ENCODE peak calls at places on chromosome 6, in four cellular contexts. T is H1, J is GM23248, D is HepG2. N is an unnamed sample.

GRCh38 chr6:4914412-4915159 is 89.3 kb downstream of the RPP40 start:
- DNase-seq in T (no peak), D (no peak), J (peak), N (no peak)

GRCh38 chr6:79762370-79762769 is 131.2 kb downstream of the SH3BGRL2 start:
- DNase-seq in D (no peak), T (no peak), J (peak), N (no peak)

GRCh38 chr6:54801669-54802068 is 44.9 kb upstream of the FAM83B start:
- DNase-seq in D (no peak), J (peak), T (no peak), N (no peak)

GRCh38 chr6:37018152-37019064 is 13.0 kb downstream of the FGD2 start:
- DNase-seq in D (peak), T (peak), J (peak), N (peak)

GRCh38 chr6:43307451-43308100 is 1.1 kb downstream of the CRIP3 start:
- DNase-seq in D (no peak), J (no peak), T (no peak), N (no peak)

GRCh38 chr6:1525364-1526038 is 84.2 kb upstream of the FOXC1 start:
- DNase-seq in D (no peak), J (no peak), T (no peak), N (no peak)

GRCh38 chr6:168165891-168166290 is 86.9 kb upstream of the FRMD1 start:
- DNase-seq in J (no peak), T (no peak), D (no peak), N (no peak)

GRCh38 chr6:119145111-119145510 is 66.6 kb upstream of the FAM184A start:
- DNase-seq in J (no peak), D (no peak), T (peak), N (no peak)

GRCh38 chr6:76862966-76863365 is 600.3 kb downstream of the HTR1B start:
- DNase-seq in J (no peak), D (no peak), T (no peak), N (no peak)

GRCh38 chr6:137861550-137862337 is 5.3 kb upstream of the TNFAIP3 start:
- DNase-seq in D (no peak), J (peak), T (no peak), N (no peak)

GRCh38 chr6:152979116-152979515 is 3.7 kb downstream of the FBXO5 start:
- DNase-seq in T (no peak), D (no peak), J (peak), N (no peak)

GRCh38 chr6:152636675-152637421 is at the start of gene SYNE1:
- DNase-seq in J (peak), D (no peak), T (peak), N (no peak)

GRCh38 chr6:138250513-138251247 is 32.4 kb upstream of the PBOV1 start:
- DNase-seq in J (peak), T (no peak), D (no peak), N (no peak)

GRCh38 chr6:108168501-108168979 is 2.7 kb downstream of the NR2E1 start:
- DNase-seq in D (peak), J (peak), T (peak), N (peak)

GRCh38 chr6:97040355-97040860 is 115.9 kb downstream of the KLHL32 start:
- DNase-seq in T (no peak), D (no peak), J (no peak), N (no peak)

GRCh38 chr6:93086351-93086750 is 333.0 kb downstream of the EPHA7 start:
- DNase-seq in D (no peak), T (no peak), J (no peak), N (no peak)

GRCh38 chr6:120764312-120764711 is 570.0 kb downstream of the TBC1D32 start:
- DNase-seq in J (no peak), D (no peak), T (no peak), N (no peak)

GRCh38 chr6:85551264-85551663 is 42.4 kb downstream of the SNX14 start:
- DNase-seq in J (no peak), T (no peak), D (no peak), N (no peak)

GRCh38 chr6:3911130-3911529 is 62.0 kb downstream of the FAM50B start:
- DNase-seq in D (no peak), T (no peak), J (peak), N (no peak)

GRCh38 chr6:15444081-15444731 is 198.3 kb downstream of the JARID2 start:
- DNase-seq in D (no peak), J (no peak), T (no peak), N (no peak)

GRCh38 chr6:83354747-83355146 is 76.1 kb downstream of the ME1 start:
- DNase-seq in T (no peak), J (no peak), D (no peak), N (no peak)

GRCh38 chr6:50820590-50821234 is 2.0 kb downstream of the TFAP2B start:
- DNase-seq in T (no peak), D (no peak), J (no peak), N (no peak)
- TF ChIP-seq EZH2 in T (no peak), D (no peak), J (peak), N (no peak)

GRCh38 chr6:107115695-107116327 is 496 bp upstream of the BEND3 start:
- DNase-seq in T (peak), D (peak), J (peak), N (no peak)

GRCh38 chr6:107114213-107114871 is 973 bp downstream of the BEND3 start:
- DNase-seq in J (peak), T (peak), D (peak), N (no peak)

GRCh38 chr6:107113460-107114212 is 1.7 kb downstream of the BEND3 start:
- DNase-seq in J (no peak), T (no peak), D (no peak), N (no peak)

GRCh38 chr6:107116328-107116892 is 1.1 kb upstream of the BEND3 start:
- DNase-seq in J (peak), D (no peak), T (peak), N (peak)

GRCh38 chr6:107114872-107115694 is at the start of gene BEND3:
- DNase-seq in D (no peak), T (no peak), J (peak), N (no peak)
- TF ChIP-seq EZH2 in D (no peak), T (no peak), J (no peak), N (no peak)

GRCh38 chr6:166757226-166758135 is 130.4 kb upstream of the RPS6KA2 start:
- DNase-seq in D (no peak), J (peak), T (no peak), N (no peak)
- TF ChIP-seq EZH2 in D (no peak), J (no peak), T (no peak), N (no peak)

GRCh38 chr6:35194390-35194789 is 19.4 kb upstream of the SCUBE3 start:
- DNase-seq in D (no peak), T (no peak), J (no peak), N (no peak)

GRCh38 chr6:35190306-35190705 is 23.4 kb upstream of the SCUBE3 start:
- DNase-seq in D (no peak), J (peak), T (no peak), N (no peak)

GRCh38 chr6:35191899-35192298 is 21.9 kb upstream of the SCUBE3 start:
- DNase-seq in T (no peak), J (no peak), D (no peak), N (no peak)

GRCh38 chr6:35195120-35195780 is 18.5 kb upstream of the SCUBE3 start:
- DNase-seq in T (no peak), J (no peak), D (no peak), N (no peak)

GRCh38 chr6:35192301-35192860 is 21.4 kb upstream of the SCUBE3 start:
- DNase-seq in T (no peak), D (no peak), J (no peak), N (no peak)
- TF ChIP-seq EZH2 in T (no peak), D (no peak), J (no peak), N (no peak)

DNA sequence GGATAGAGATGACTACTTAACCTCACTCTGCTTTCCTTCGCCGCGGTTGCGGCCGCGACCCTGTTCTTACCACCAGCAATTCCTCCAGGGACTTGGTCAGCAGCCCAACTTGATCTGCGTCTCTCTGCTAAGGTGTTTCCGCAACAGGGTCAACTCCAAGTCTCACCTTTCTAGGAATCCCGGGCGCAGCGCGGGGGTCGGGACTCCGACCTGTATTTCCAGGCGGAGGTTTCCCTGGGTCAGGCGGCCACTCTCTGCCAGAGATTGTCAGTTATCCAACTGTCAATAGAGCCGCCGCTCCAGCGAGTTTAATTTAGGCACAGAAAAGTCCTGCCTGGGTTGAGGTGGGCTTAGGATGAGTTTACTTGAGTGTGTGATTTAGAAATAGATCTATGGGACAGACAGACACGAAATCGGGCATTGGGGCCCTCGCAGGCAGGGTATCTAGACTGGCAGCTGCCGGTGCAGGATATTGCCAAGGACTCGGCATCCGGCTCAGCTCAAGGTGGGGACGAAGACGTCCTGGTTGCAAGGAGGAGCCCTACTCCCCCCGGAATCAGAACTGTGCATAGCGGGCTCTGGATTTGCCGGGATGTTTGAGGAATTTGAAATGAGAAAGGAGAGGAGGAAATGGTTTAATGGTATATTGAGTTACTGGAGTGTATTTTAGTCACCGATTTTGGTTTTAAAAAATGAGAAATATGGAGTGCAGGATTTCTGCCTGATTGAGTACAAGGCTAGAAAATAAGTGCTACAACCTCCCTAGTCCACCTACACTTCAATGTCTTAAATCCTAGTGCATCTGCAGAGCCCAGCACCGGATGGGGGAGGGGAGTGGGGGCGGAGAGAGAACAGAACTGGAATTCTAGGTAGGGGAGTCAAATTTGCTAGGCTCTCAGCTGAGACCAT is 23.7 kb downstream of the POM121L2 start:
- DNase-seq in J (no peak), D (no peak), T (peak), N (no peak)
- TF ChIP-seq EZH2 in J (peak), D (peak), T (peak), N (no peak)

GRCh38 chr6:32895006-32895345 is 41.0 kb downstream of the PSMB9 start:
- DNase-seq in J (no peak), D (no peak), T (no peak), N (no peak)

GRCh38 chr6:32888576-32888975 is 34.6 kb downstream of the PSMB9 start:
- DNase-seq in D (no peak), J (no peak), T (no peak), N (no peak)

GRCh38 chr6:32894085-32895005 is 40.4 kb downstream of the PSMB9 start:
- DNase-seq in T (peak), D (peak), J (peak), N (peak)
- TF ChIP-seq EZH2 in T (no peak), D (no peak), J (no peak), N (no peak)

GRCh38 chr6:125586605-125587004 is 162.8 kb upstream of the HEY2 start:
- DNase-seq in J (no peak), T (no peak), D (no peak), N (no peak)
- TF ChIP-seq EZH2 in J (no peak), T (no peak), D (no peak), N (no peak)

GRCh38 chr6:149963212-149963461 is 606 bp upstream of the ULBP1 start:
- DNase-seq in J (peak), D (no peak), T (peak), N (no peak)

GRCh38 chr6:149963462-149964242 is at the start of gene ULBP1:
- DNase-seq in D (no peak), J (peak), T (peak), N (peak)

GRCh38 chr6:149965191-149966020 is 1.7 kb downstream of the ULBP1 start:
- DNase-seq in D (no peak), T (peak), J (no peak), N (no peak)

GRCh38 chr6:149962461-149963211 is 1.1 kb upstream of the ULBP1 start:
- DNase-seq in D (no peak), T (no peak), J (no peak), N (no peak)

GRCh38 chr6:149964243-149965190 is 774 bp downstream of the ULBP1 start:
- DNase-seq in T (peak), D (no peak), J (peak), N (no peak)
- TF ChIP-seq EZH2 in T (peak), D (no peak), J (peak), N (no peak)

GRCh38 chr6:41409489-41409888 is 74.1 kb downstream of the NCR2 start:
- DNase-seq in J (no peak), T (no peak), D (no peak), N (no peak)
- TF ChIP-seq EZH2 in J (no peak), T (peak), D (no peak), N (no peak)

N was measured in SK-N-MC.